ENCODE peak calls at places on chromosome 19, in four cellular contexts. One of them, this sample, is unnamed.

GRCh38 chr19:13712767-13713201 is 51.5 kb upstream of the MRI1 start:
- DNase-seq in H1: no peak
- DNase-seq in HepG2: no peak
- DNase-seq in K562: no peak
- DNase-seq in this sample: no peak

GRCh38 chr19:47573076-47574026 is at the start of gene ZNF541:
- DNase-seq in H1: no peak
- DNase-seq in K562: peak
- DNase-seq in HepG2: no peak
- DNase-seq in this sample: no peak

GRCh38 chr19:46759817-46760333 is 13.6 kb upstream of the STRN4 start:
- DNase-seq in K562: no peak
- DNase-seq in HepG2: no peak
- DNase-seq in H1: no peak
- DNase-seq in this sample: no peak

GRCh38 chr19:29378543-29379105 is 147.2 kb upstream of the VSTM2B start:
- DNase-seq in K562: no peak
- DNase-seq in HepG2: no peak
- DNase-seq in H1: peak
- DNase-seq in this sample: no peak

GRCh38 chr19:46925548-46925950 is 64.8 kb downstream of the ARHGAP35 start:
- DNase-seq in HepG2: peak
- DNase-seq in K562: no peak
- DNase-seq in H1: no peak
- DNase-seq in this sample: no peak

GRCh38 chr19:47735131-47735530 is 10.2 kb upstream of the NOP53 start:
- DNase-seq in K562: no peak
- DNase-seq in HepG2: no peak
- DNase-seq in H1: no peak
- DNase-seq in this sample: no peak

GRCh38 chr19:36136975-36137686 is 2.7 kb upstream of the CAPNS1 start:
- DNase-seq in K562: no peak
- DNase-seq in H1: no peak
- DNase-seq in HepG2: no peak
- DNase-seq in this sample: no peak

GRCh38 chr19:51329411-51329810 is 12.5 kb downstream of the VSIG10L start:
- DNase-seq in K562: no peak
- DNase-seq in H1: no peak
- DNase-seq in HepG2: no peak
- DNase-seq in this sample: no peak

GRCh38 chr19:3262362-3262761 is 37.9 kb downstream of the CELF5 start:
- DNase-seq in K562: no peak
- DNase-seq in H1: no peak
- DNase-seq in HepG2: no peak
- DNase-seq in this sample: no peak

GRCh38 chr19:28394705-28395104 is 818.2 kb downstream of the UQCRFS1 start:
- DNase-seq in H1: no peak
- DNase-seq in K562: no peak
- DNase-seq in HepG2: no peak
- DNase-seq in this sample: no peak

GRCh38 chr19:12843999-12844732 is 5.9 kb downstream of the MAST1 start:
- DNase-seq in K562: no peak
- DNase-seq in HepG2: no peak
- DNase-seq in H1: no peak
- DNase-seq in this sample: no peak

GRCh38 chr19:55283548-55284393 is at the start of gene BRSK1:
- DNase-seq in HepG2: no peak
- DNase-seq in K562: peak
- DNase-seq in H1: peak
- DNase-seq in this sample: no peak

GRCh38 chr19:46861691-46862503 is 1.1 kb downstream of the ARHGAP35 start:
- DNase-seq in H1: no peak
- DNase-seq in K562: no peak
- DNase-seq in HepG2: no peak
- DNase-seq in this sample: no peak

GRCh38 chr19:15159251-15159650 is 41.5 kb downstream of the NOTCH3 start:
- DNase-seq in K562: peak
- DNase-seq in HepG2: no peak
- DNase-seq in H1: no peak
- DNase-seq in this sample: no peak

GRCh38 chr19:54478677-54479266 is 5.7 kb upstream of the CDC42EP5 start:
- DNase-seq in K562: peak
- DNase-seq in H1: peak
- DNase-seq in HepG2: peak
- DNase-seq in this sample: no peak

GRCh38 chr19:6378498-6378897 is 2.8 kb upstream of the PSPN start:
- DNase-seq in H1: no peak
- DNase-seq in HepG2: no peak
- DNase-seq in K562: no peak
- DNase-seq in this sample: no peak

GRCh38 chr19:58492265-58492664 is 16.1 kb downstream of the ZNF446 start:
- DNase-seq in K562: no peak
- DNase-seq in H1: no peak
- DNase-seq in HepG2: no peak
- DNase-seq in this sample: no peak

GRCh38 chr19:13053761-13054604 is 48.7 kb downstream of the LYL1 start:
- DNase-seq in H1: no peak
- DNase-seq in HepG2: peak
- DNase-seq in K562: no peak
- DNase-seq in this sample: no peak

GRCh38 chr19:2122982-2123381 is 26.3 kb downstream of the IZUMO4 start:
- DNase-seq in H1: no peak
- DNase-seq in HepG2: no peak
- DNase-seq in K562: no peak
- DNase-seq in this sample: no peak

GRCh38 chr19:1412995-1413889 is 5.9 kb downstream of the DAZAP1 start:
- DNase-seq in K562: no peak
- DNase-seq in H1: no peak
- DNase-seq in HepG2: no peak
- DNase-seq in this sample: no peak

GRCh38 chr19:11168568-11168967 is 13.0 kb upstream of the SPC24 start:
- DNase-seq in H1: no peak
- DNase-seq in K562: no peak
- DNase-seq in HepG2: no peak
- DNase-seq in this sample: no peak

GRCh38 chr19:48354332-48354992 is 9.3 kb downstream of the TMEM143 start:
- DNase-seq in H1: no peak
- DNase-seq in HepG2: peak
- DNase-seq in K562: peak
- DNase-seq in this sample: no peak

GRCh38 chr19:5222821-5223321 is 117.7 kb downstream of the PTPRS start:
- DNase-seq in K562: no peak
- DNase-seq in H1: no peak
- DNase-seq in HepG2: no peak
- DNase-seq in this sample: no peak

GRCh38 chr19:1017115-1017905 is 3.6 kb downstream of the TMEM259 start:
- DNase-seq in K562: peak
- DNase-seq in HepG2: no peak
- DNase-seq in H1: no peak
- DNase-seq in this sample: no peak

GRCh38 chr19:35045667-35046300 is 4.3 kb downstream of the HPN start:
- DNase-seq in H1: no peak
- DNase-seq in HepG2: no peak
- DNase-seq in K562: peak
- DNase-seq in this sample: peak

GRCh38 chr19:383922-384800 is 24.8 kb downstream of the C2CD4C start:
- DNase-seq in HepG2: peak
- DNase-seq in H1: peak
- DNase-seq in K562: no peak
- DNase-seq in this sample: peak

GRCh38 chr19:35222373-35223005 is 6.0 kb downstream of the FAM187B start:
- DNase-seq in HepG2: no peak
- DNase-seq in K562: no peak
- DNase-seq in H1: no peak
- DNase-seq in this sample: no peak

GRCh38 chr19:977058-977464 is 7.1 kb upstream of the WDR18 start:
- DNase-seq in K562: no peak
- DNase-seq in H1: no peak
- DNase-seq in HepG2: no peak
- DNase-seq in this sample: no peak

GRCh38 chr19:54294539-54294938 is 13.6 kb upstream of the LILRB2 start:
- DNase-seq in H1: no peak
- DNase-seq in HepG2: no peak
- DNase-seq in K562: no peak
- DNase-seq in this sample: no peak

GRCh38 chr19:43681826-43682225 is 11.9 kb upstream of the PLAUR start:
- DNase-seq in HepG2: no peak
- DNase-seq in K562: no peak
- DNase-seq in H1: no peak
- DNase-seq in this sample: no peak
- TF ChIP-seq EP300 in HepG2: no peak
- TF ChIP-seq EP300 in K562: no peak
- TF ChIP-seq EP300 in H1: no peak
- TF ChIP-seq EP300 in this sample: no peak

GRCh38 chr19:45693168-45693788 is 812 bp downstream of the QPCTL start:
- DNase-seq in K562: peak
- DNase-seq in H1: peak
- DNase-seq in HepG2: peak
- DNase-seq in this sample: no peak
- TF ChIP-seq JUND in K562: peak
- TF ChIP-seq JUND in H1: peak
- TF ChIP-seq JUND in HepG2: no peak
- TF ChIP-seq JUND in this sample: no peak

GRCh38 chr19:9149976-9150375 is 9.8 kb downstream of the ZNF317 start:
- DNase-seq in H1: no peak
- DNase-seq in HepG2: no peak
- DNase-seq in K562: no peak
- DNase-seq in this sample: no peak

GRCh38 chr19:9146882-9147281 is 6.7 kb downstream of the ZNF317 start:
- DNase-seq in H1: no peak
- DNase-seq in K562: no peak
- DNase-seq in HepG2: no peak
- DNase-seq in this sample: no peak

GRCh38 chr19:9140159-9140874 is at the start of gene ZNF317:
- DNase-seq in HepG2: peak
- DNase-seq in H1: peak
- DNase-seq in K562: peak
- DNase-seq in this sample: peak

GRCh38 chr19:9148687-9149086 is 8.5 kb downstream of the ZNF317 start:
- DNase-seq in H1: no peak
- DNase-seq in HepG2: no peak
- DNase-seq in K562: no peak
- DNase-seq in this sample: no peak

GRCh38 chr19:9144920-9145319 is 4.7 kb downstream of the ZNF317 start:
- DNase-seq in K562: no peak
- DNase-seq in H1: no peak
- DNase-seq in HepG2: no peak
- DNase-seq in this sample: no peak
- TF ChIP-seq ATF3 in K562: no peak
- TF ChIP-seq ATF3 in H1: no peak
- TF ChIP-seq ATF3 in HepG2: no peak
- TF ChIP-seq ATF3 in this sample: no peak

GRCh38 chr19:18203408-18203862 is 407 bp downstream of the RAB3A start:
- DNase-seq in HepG2: no peak
- DNase-seq in K562: no peak
- DNase-seq in H1: no peak
- DNase-seq in this sample: no peak

GRCh38 chr19:18204394-18205179 is 745 bp upstream of the RAB3A start:
- DNase-seq in K562: peak
- DNase-seq in HepG2: no peak
- DNase-seq in H1: peak
- DNase-seq in this sample: no peak

GRCh38 chr19:18205180-18205915 is 1.5 kb upstream of the RAB3A start:
- DNase-seq in H1: peak
- DNase-seq in K562: peak
- DNase-seq in HepG2: no peak
- DNase-seq in this sample: no peak

GRCh38 chr19:18202759-18203407 is 959 bp downstream of the RAB3A start:
- DNase-seq in H1: peak
- DNase-seq in HepG2: no peak
- DNase-seq in K562: peak
- DNase-seq in this sample: no peak

DNA sequence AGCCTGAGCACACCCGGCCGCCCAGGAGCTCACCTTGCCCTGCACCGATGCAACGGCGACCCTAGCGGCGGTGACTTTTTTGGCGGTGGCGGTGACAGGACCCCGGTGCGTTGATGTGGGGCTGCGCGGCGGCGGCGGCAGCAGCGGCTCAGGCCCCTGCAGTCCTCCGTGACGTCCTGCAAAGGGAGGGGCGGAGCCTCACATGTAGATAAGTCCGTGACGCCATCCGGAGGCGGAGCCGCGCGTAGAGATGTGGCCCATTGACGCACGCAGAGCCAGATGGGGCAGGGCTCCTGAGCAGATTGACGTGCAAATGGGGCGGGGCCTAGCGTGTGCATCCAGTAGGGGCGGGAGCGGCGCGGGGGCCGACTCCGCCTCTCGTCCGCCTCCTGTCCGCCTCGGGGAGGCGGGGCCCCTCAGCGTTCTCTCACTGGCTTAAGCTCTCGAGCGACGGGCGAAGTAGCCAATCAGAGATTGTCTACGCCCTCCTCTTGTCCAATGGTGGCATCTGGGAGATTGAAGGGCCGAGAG is at the start of gene RAB3A:
- DNase-seq in HepG2: peak
- DNase-seq in H1: peak
- DNase-seq in K562: peak
- DNase-seq in this sample: peak
- TF ChIP-seq EP300 in HepG2: no peak
- TF ChIP-seq EP300 in H1: no peak
- TF ChIP-seq EP300 in K562: no peak
- TF ChIP-seq EP300 in this sample: no peak

GRCh38 chr19:41657157-41657556 is 30.3 kb upstream of the CEACAM4 start:
- DNase-seq in K562: no peak
- DNase-seq in HepG2: no peak
- DNase-seq in H1: no peak
- DNase-seq in this sample: no peak
- TF ChIP-seq JUND in K562: no peak
- TF ChIP-seq JUND in HepG2: no peak
- TF ChIP-seq JUND in H1: no peak
- TF ChIP-seq JUND in this sample: no peak

DNA sequence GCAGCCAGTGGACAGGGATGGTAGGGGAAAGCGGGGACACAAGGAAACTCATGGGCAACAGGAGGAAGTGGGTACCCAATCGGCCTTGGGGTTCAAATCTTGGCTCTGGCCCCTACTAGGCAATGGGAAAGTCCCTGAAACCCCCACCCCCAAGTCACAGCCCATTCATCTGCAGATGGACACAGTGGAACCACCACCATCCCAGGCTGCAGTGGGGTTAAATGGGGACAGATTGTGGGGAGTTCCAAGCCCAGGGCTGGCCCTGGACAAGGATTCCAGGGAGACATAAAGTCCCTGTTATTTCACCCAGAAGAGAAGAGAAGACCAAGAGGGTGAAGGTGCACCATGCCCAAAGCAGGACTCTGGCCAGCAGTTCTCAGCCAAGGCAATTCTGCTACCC is 48.5 kb downstream of the CPAMD8 start:
- DNase-seq in K562: no peak
- DNase-seq in H1: no peak
- DNase-seq in HepG2: no peak
- DNase-seq in this sample: no peak
- TF ChIP-seq ATF3 in K562: no peak
- TF ChIP-seq ATF3 in H1: no peak
- TF ChIP-seq ATF3 in HepG2: no peak
- TF ChIP-seq ATF3 in this sample: no peak

This sample was measured in GM12878.